ENCODE peak calls at places on chromosomes 12 and 14, in seven cellular contexts. G is activated T-helper 1 cell treated with anti-CD3 and anti-CD28 coated beads, Interleukin-12 subunit alpha, Interleukin-12 subunit beta, Interleukin-2, Interleukin-4 antibody, amounts not matched to agents 30 ng/mL and 10 ng/mL and 1 ng/mL, durations not matched to agents 14 hours and 24 hours and 36 hours; N is heart left ventricle; K is GM20000; R is nephron progenitor cell; L is stimulated activated naive CD4-positive, alpha-beta T cell; T is Peyer's patch. D is an unnamed sample.

GRCh38 chr14:93003945-93004698 is 81.2 kb downstream of the CHGA start:
- DNase-seq in N (no peak), T (no peak), R (no peak), G (no peak), K (no peak), L (no peak), D (no peak)

GRCh38 chr14:57364659-57365450 is 25.5 kb upstream of the NAA30 start:
- DNase-seq in K (no peak), G (no peak), N (no peak), L (no peak), T (no peak), R (no peak), D (no peak)

GRCh38 chr12:104275689-104276088 is 27.9 kb upstream of the EID3 start:
- DNase-seq in N (no peak), G (no peak), L (no peak), R (no peak), T (no peak), K (no peak), D (no peak)

GRCh38 chr14:40368314-40368713 is 936.1 kb upstream of the FBXO33 start:
- DNase-seq in K (no peak), R (no peak), L (no peak), G (no peak), N (no peak), T (no peak), D (no peak)

GRCh38 chr14:51093371-51094281 is 1.3 kb downstream of the TRIM9 start:
- DNase-seq in T (peak), R (peak), N (no peak), K (peak), G (peak), L (peak), D (no peak)

GRCh38 chr14:81219821-81220487 is 805 bp downstream of the GTF2A1 start:
- DNase-seq in N (peak), T (peak), R (peak), G (peak), L (peak), K (peak), D (no peak)

GRCh38 chr12:72178871-72179270 is 93.3 kb upstream of the TRHDE start:
- DNase-seq in T (no peak), G (no peak), N (no peak), R (no peak), K (no peak), L (no peak), D (no peak)

GRCh38 chr14:61568572-61569011 is 126.7 kb upstream of the HIF1A start:
- DNase-seq in N (no peak), L (peak), K (peak), G (peak), R (peak), T (peak), D (no peak)

GRCh38 chr14:30214014-30214413 is 286.4 kb upstream of the PRKD1 start:
- DNase-seq in G (no peak), T (no peak), L (no peak), N (no peak), K (no peak), R (no peak), D (no peak)

GRCh38 chr12:120581998-120582397 is 796 bp upstream of the POP5 start:
- DNase-seq in G (no peak), K (no peak), T (no peak), N (no peak), R (no peak), L (no peak), D (no peak)

GRCh38 chr12:47270782-47271664 is 191.3 kb upstream of the AMIGO2 start:
- DNase-seq in R (no peak), G (no peak), N (no peak), K (no peak), T (no peak), L (no peak), D (peak)